ENCODE peak calls at places on chromosomes 13 and 19, in five cellular contexts. T is Peyer's patch; N is body of pancreas; L is GM23248; K is effector memory CD4-positive, alpha-beta T cell. E is an unnamed sample.

GRCh38 chr13:33761744-33762143 is 56.2 kb upstream of the RFC3 start:
- DNase-seq in T (no peak), N (peak; percentile 35), L (peak; percentile 9), K (no peak), E (no peak)

GRCh38 chr13:75481176-75482069 is 546 bp downstream of the TBC1D4 start:
- DNase-seq in T (peak; percentile 48), N (peak; percentile 39), L (peak; percentile 70), K (no peak), E (peak; percentile 29)

GRCh38 chr13:30787747-30788535 is 52.6 kb downstream of the ALOX5AP start:
- DNase-seq in T (no peak), N (no peak), L (peak; percentile 75), K (no peak), E (no peak)

GRCh38 chr13:48492123-48493075 is 40.5 kb downstream of the RCBTB2 start:
- DNase-seq in T (peak; percentile 91), N (peak; percentile 81), L (peak; percentile 90), K (peak; percentile 57), E (peak; percentile 61)

GRCh38 chr19:48837081-48837524 is 812 bp upstream of the HSD17B14 start:
- DNase-seq in T (peak; percentile 92), N (peak; percentile 70), L (peak; percentile 92), K (peak; percentile 69), E (peak; percentile 80)

GRCh38 chr19:48064509-48064908 is 20.6 kb upstream of the CABP5 start:
- DNase-seq in T (no peak), N (no peak), L (no peak), K (no peak), E (no peak)

GRCh38 chr19:43606569-43607229 is 5.2 kb upstream of the SRRM5 start:
- DNase-seq in T (no peak), N (no peak), L (no peak), K (no peak), E (peak; percentile 4)

GRCh38 chr13:44713793-44714469 is 137.8 kb upstream of the TSC22D1 start:
- DNase-seq in T (no peak), N (peak; percentile 34), L (peak; percentile 95), K (no peak), E (no peak)

DNA sequence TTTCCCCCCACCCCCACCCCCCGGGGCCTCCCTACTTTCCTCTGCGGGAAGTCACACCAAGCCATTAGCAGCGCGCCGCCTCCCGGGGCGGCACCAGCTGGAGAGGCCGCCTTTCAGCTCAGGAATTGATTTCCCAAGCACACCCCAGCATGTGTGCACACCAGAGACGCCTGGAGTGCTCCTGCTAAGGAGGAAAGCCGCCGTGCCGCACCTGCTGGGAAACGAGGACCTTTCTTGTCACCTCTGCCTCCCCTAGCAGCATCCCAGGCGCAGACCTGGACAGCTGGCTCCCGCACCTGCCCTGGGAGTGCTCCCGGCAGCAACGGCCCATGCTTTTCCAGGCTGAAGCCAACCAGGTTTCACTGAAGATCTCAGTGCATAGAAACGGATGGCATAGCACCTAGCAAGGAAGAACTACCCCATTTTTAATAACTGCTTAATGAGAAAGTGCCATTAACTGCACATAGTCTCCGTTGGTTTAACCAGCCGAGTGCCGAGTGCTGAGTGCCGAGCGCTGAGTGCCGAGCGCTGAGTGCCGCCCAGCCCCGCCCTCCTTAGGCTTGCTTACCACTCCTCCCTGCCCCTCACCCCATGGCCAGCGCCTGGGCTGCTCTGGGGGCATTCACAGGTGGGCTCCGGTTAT is 165.0 kb downstream of the USP12 start:
- DNase-seq in T (no peak), N (peak; percentile 49), L (peak; percentile 63), K (no peak), E (peak; percentile 31)
- H3K27ac ChIP-seq in T (no peak overlapping the region), N (no peak overlapping the region), L (no peak overlapping the region), K (no peak overlapping the region), E (peak overlapping the region; percentile 83)

DNA sequence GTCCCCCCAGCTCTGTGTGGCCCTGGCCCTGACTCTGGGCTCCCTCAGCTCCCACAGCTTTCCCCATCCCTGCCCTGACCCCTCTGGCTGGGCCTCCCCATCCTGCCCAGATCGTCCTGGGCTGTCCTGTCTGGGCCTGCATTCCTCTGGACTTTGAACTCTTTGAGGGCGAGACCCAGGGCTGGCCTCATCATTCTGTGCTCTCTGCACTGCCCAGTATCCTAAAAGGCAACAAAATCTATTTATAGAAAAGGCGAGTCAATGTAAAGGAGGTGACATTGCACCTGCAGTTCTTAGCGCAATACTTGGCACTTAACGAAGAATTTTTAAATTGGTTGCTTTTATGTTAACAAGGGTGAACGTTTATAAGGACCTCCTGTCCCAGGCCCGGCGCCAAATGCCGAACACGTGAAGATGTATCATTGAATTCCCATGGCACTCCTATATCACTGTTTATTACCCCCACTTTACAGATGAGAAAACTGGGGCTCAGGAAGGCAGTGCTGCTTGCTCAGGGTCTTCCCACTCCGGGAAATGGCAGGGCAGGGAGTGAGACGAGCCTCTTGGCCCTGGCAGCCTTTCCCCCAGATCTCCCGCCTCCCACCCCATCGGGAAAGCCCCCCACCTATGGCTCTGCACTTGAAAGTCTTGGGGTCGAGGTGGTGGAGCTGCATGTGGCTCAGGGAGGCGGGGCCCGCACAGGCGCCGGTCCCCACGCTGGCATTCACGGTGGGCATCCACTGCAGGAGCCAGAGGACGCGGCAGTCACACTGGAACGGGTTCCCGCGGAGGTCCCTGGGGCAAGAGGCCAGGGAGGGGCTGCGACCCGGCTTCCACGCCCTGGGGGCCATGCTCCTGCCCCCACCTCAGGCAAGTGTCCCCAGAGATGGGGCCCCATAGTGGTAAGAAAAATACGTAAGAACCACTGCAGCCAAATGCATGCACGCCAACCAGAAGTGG is 3.8 kb downstream of the LGI4 start:
- DNase-seq in T (peak; percentile 88), N (no peak), L (no peak), K (no peak), E (no peak)
- H3K27ac ChIP-seq in T (peak overlapping the region; percentile 24), N (no peak overlapping the region), L (no peak overlapping the region), K (no peak overlapping the region), E (no peak overlapping the region)

DNA sequence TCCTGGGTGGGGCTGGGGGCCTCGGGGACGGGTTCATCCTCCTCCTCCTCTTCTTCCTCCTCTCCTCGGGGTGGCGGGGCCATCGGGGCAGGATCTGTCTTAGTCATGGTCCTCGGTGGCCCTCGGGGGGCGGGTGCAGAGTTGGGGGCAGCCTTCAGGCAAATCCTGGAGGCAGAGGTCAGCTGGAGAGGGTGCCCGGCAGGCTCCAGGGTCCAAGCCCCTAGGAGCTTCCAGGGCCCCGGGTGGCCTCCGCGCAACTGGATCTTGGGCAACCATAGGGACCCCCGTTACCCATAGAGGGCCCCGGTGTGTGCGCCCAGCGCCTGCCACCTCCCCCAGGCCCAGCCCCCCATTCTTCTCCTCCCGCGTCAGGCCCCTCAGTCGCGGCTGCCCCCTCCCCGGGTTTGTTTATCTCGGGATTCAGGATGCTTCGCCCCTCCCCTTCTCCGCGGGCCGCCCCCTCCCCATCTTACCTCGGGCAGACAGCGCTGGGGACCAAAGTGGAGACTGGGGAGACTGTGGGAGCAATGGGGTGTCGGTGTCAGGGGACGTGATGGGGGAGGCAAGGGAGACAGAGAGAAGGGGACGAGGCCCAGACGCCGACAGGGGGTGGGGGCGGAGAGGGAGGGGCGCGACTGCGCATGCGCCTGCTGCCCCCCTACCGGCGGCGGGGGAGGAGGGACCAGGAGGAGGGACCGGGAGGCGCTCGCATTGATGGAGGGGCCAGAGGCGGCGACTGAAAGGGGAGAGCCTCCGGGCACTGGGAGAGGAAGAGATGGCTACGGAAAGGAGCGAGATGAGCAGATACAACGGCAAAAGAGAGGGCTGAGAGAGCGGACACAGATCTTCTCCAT is at the start of gene CLIP3:
- DNase-seq in T (peak; percentile 57), N (no peak), L (peak; percentile 84), K (peak; percentile 17), E (peak; percentile 84)
- H3K27ac ChIP-seq in T (no peak within 1 kb of the TSS), N (no peak within 1 kb of the TSS), L (no peak within 1 kb of the TSS), K (no peak within 1 kb of the TSS), E (peak within 1 kb of the TSS; percentile 96)

GRCh38 chr13:73262862-73263627 is 204.2 kb downstream of the KLF5 start:
- DNase-seq in T (no peak), N (no peak), L (no peak), K (no peak), E (no peak)
- H3K27ac ChIP-seq in T (no peak overlapping the region), N (no peak overlapping the region), L (no peak overlapping the region), K (no peak overlapping the region), E (no peak overlapping the region)

DNA sequence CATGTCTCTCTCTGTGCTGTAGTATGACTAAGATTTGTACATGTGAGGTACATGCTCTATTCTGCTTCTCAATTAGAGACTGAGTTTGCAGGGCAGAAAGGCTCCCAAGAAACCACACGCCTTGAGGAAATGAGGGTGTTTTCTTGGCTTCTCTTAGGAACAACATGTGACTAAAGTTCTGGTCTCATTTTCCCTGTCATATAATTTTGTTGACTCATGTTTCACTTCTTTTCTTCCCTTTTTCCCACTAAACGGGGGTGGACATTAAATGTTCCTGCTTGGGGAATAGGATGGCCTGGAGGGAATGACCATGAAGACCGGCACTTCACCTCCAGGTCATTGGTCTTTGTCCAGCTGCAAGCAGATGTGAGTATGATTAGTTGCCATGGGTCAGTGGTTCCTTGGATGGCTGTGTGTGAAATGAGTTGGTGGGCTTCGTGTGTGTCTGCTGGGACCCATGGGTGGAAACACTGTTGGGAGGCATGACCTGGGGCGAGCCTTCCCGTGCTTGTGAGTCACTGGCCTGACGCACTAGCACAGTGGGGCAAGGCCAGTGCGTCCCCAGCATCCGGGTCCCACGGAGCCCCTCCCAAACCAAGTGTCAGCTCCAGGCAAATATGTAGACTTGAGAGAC is 56.6 kb downstream of the COL4A1 start:
- DNase-seq in T (no peak), N (peak; percentile 30), L (peak; percentile 89), K (no peak), E (no peak)
- H3K27ac ChIP-seq in T (peak overlapping the region; percentile 59), N (no peak overlapping the region), L (peak overlapping the region; percentile 47), K (no peak overlapping the region), E (no peak overlapping the region)

GRCh38 chr19:42251572-42251990 is 3.3 kb downstream of the ERF start:
- DNase-seq in T (no peak), N (no peak), L (no peak), K (no peak), E (no peak)
- H3K27ac ChIP-seq in T (peak overlapping the region; percentile 100), N (peak overlapping the region; percentile 50), L (peak overlapping the region; percentile 94), K (no peak overlapping the region), E (peak overlapping the region; percentile 99)

GRCh38 chr13:20474515-20474914 is 51.1 kb downstream of the CRYL1 start:
- DNase-seq in T (no peak), N (no peak), L (no peak), K (no peak), E (no peak)

GRCh38 chr13:20477394-20477793 is 48.3 kb downstream of the CRYL1 start:
- DNase-seq in T (no peak), N (no peak), L (no peak), K (no peak), E (no peak)

GRCh38 chr13:20473888-20474287 is 51.8 kb downstream of the CRYL1 start:
- DNase-seq in T (no peak), N (no peak), L (no peak), K (no peak), E (no peak)

GRCh38 chr13:20473139-20473538 is 52.5 kb downstream of the CRYL1 start:
- DNase-seq in T (no peak), N (no peak), L (no peak), K (no peak), E (no peak)

GRCh38 chr13:20475927-20476691 is 49.5 kb downstream of the CRYL1 start:
- DNase-seq in T (peak; percentile 84), N (peak; percentile 76), L (no peak), K (peak; percentile 57), E (no peak)
- H3K27ac ChIP-seq in T (no peak overlapping the region), N (no peak overlapping the region), L (no peak overlapping the region), K (peak overlapping the region; percentile 64), E (no peak overlapping the region)

GRCh38 chr19:45130888-45131615 is 29.7 kb downstream of the NKPD1 start:
- DNase-seq in T (peak; percentile 56), N (no peak), L (peak; percentile 50), K (no peak), E (no peak)
- H3K27ac ChIP-seq in T (no peak overlapping the region), N (no peak overlapping the region), L (no peak overlapping the region), K (no peak overlapping the region), E (no peak overlapping the region)

E was measured in substantia nigra.